ENCODE peak calls at places on chromosomes 2 and 18, in nine cellular contexts. H is GM04504; P is substantia nigra; I is lower lobe of right lung; M is activated T-helper 9 cell treated with anti-CD3 and anti-CD28 coated beads, Interleukin-2, amount 50 U/mL, for 16 hours; N is KBM-7; K is mucosa of gallbladder; E is Right ventricle myocardium superior; R is Peyer's patch. Y is an unnamed sample.

GRCh38 chr2:212766921-212767320 is 228.3 kb upstream of the ERBB4 start:
- DNase-seq in H (no peak), P (no peak), I (no peak), M (no peak), N (no peak), K (no peak), E (no peak), R (no peak), Y (no peak)

GRCh38 chr2:204010611-204011560 is 74.3 kb downstream of the ICOS start:
- DNase-seq in H (no peak), P (no peak), I (no peak), M (no peak), N (no peak), K (no peak), E (no peak), R (no peak), Y (no peak)

GRCh38 chr2:8579686-8580085 is 102.2 kb upstream of the ID2 start:
- DNase-seq in H (no peak), P (no peak), I (no peak), M (no peak), N (no peak), K (no peak), E (no peak), R (no peak), Y (no peak)

GRCh38 chr2:110116033-110116710 is 550 bp upstream of the MALL start:
- DNase-seq in H (peak), P (no peak), I (peak), M (no peak), N (no peak), K (peak), E (peak), R (peak), Y (no peak)

GRCh38 chr2:46893231-46893943 is 22.2 kb downstream of the MCFD2 start:
- DNase-seq in H (no peak), P (no peak), I (no peak), M (no peak), N (no peak), K (no peak), E (no peak), R (no peak), Y (no peak)

GRCh38 chr18:47868744-47869143 is 61.7 kb downstream of the SMAD2 start:
- DNase-seq in H (no peak), P (no peak), I (no peak), M (no peak), N (no peak), K (no peak), E (no peak), R (no peak), Y (no peak)

GRCh38 chr18:25896178-25896780 is 194.1 kb downstream of the SS18 start:
- DNase-seq in H (peak), P (no peak), I (no peak), M (no peak), N (peak), K (no peak), E (no peak), R (no peak), Y (peak)

GRCh38 chr2:70918016-70918415 is 17.7 kb upstream of the ATP6V1B1 start:
- DNase-seq in H (no peak), P (no peak), I (no peak), M (no peak), N (no peak), K (no peak), E (no peak), R (peak), Y (no peak)

Y was measured in GDM1.